ENCODE peak calls at places on chromosomes 1 and 21, in ten cellular contexts. X is SK-N-SH, E is tibial nerve, S is H1, M is fibroblast of lung, B is endothelial cell of umbilical vein, Y is heart left ventricle, J is mammary epithelial cell, I is MG63, Q is neuronal stem cell. Z is an unnamed sample.
A peak's percentile ranks its signal among the peaks of the same experiment; 100 is the strongest.

GRCh38 chr1:156599811-156600210 is 1.5 kb downstream of the GPATCH4 start:
- DNase-seq in X (no peak), E (no peak), S (no peak), M (peak; percentile 6), B (no peak), Y (no peak), J (peak; percentile 26), I (no peak), Q (no peak), Z (no peak)

GRCh38 chr1:220734571-220735326 is 13.4 kb upstream of the MTARC2 start:
- DNase-seq in X (no peak), E (no peak), S (no peak), M (peak; percentile 82), B (peak; percentile 77), Y (no peak), J (peak; percentile 51), I (peak; percentile 10), Q (no peak), Z (no peak)

GRCh38 chr1:41740630-41741239 is 178.0 kb downstream of the HIVEP3 start:
- DNase-seq in X (no peak), E (no peak), S (no peak), M (no peak), B (no peak), Y (no peak), J (no peak), I (no peak), Q (no peak), Z (no peak)

GRCh38 chr1:5477716-5478115 is 514.5 kb downstream of the NPHP4 start:
- DNase-seq in X (no peak), E (no peak), S (no peak), M (no peak), B (no peak), Y (no peak), J (no peak), I (no peak), Q (no peak), Z (peak; percentile 58)

GRCh38 chr1:114347431-114348209 is 163.4 kb downstream of the TRIM33 start:
- DNase-seq in X (no peak), E (no peak), S (peak; percentile 36), M (no peak), B (no peak), Y (no peak), J (no peak), I (no peak), Q (no peak), Z (no peak)

GRCh38 chr21:37562920-37563640 is 196.5 kb downstream of the DYRK1A start:
- DNase-seq in X (no peak), E (no peak), S (no peak), M (no peak), B (no peak), Y (no peak), J (no peak), I (no peak), Q (no peak), Z (no peak)

GRCh38 chr1:240611619-240612490 is at the start of gene GREM2:
- DNase-seq in X (peak; percentile 78), E (no peak), S (peak; percentile 67), M (peak; percentile 97), B (peak; percentile 5), Y (no peak), J (peak; percentile 2), I (peak; percentile 68), Q (peak; percentile 56), Z (peak; percentile 78)

GRCh38 chr1:59506952-59507351 is 210.1 kb downstream of the FGGY start:
- DNase-seq in X (no peak), E (no peak), S (no peak), M (peak; percentile 54), B (no peak), Y (no peak), J (no peak), I (peak; percentile 50), Q (no peak), Z (no peak)

GRCh38 chr1:183896466-183897026 is 91.6 kb downstream of the RGL1 start:
- DNase-seq in X (no peak), E (no peak), S (no peak), M (peak; percentile 75), B (no peak), Y (no peak), J (peak; percentile 46), I (no peak), Q (no peak), Z (no peak)

GRCh38 chr1:203038891-203039608 is 12.8 kb downstream of the PPFIA4 start:
- DNase-seq in X (peak; percentile 84), E (peak; percentile 59), S (peak; percentile 86), M (peak; percentile 48), B (peak; percentile 57), Y (peak; percentile 82), J (peak; percentile 61), I (peak; percentile 68), Q (peak; percentile 63), Z (peak; percentile 80)

GRCh38 chr1:21641537-21641936 is 27.6 kb downstream of the RAP1GAP start:
- DNase-seq in X (no peak), E (no peak), S (no peak), M (no peak), B (no peak), Y (no peak), J (no peak), I (no peak), Q (no peak), Z (no peak)

GRCh38 chr1:43711524-43712386 is 4.4 kb downstream of the ST3GAL3 start:
- DNase-seq in X (no peak), E (no peak), S (no peak), M (peak; percentile 85), B (peak; percentile 66), Y (no peak), J (peak; percentile 79), I (peak; percentile 29), Q (no peak), Z (no peak)

GRCh38 chr1:169762699-169763098 is 28.8 kb upstream of the SELE start:
- DNase-seq in X (no peak), E (no peak), S (no peak), M (no peak), B (no peak), Y (no peak), J (no peak), I (no peak), Q (no peak), Z (no peak)

GRCh38 chr1:18646776-18647410 is 16.2 kb downstream of the PAX7 start:
- DNase-seq in X (peak; percentile 71), E (no peak), S (peak; percentile 75), M (no peak), B (no peak), Y (no peak), J (no peak), I (no peak), Q (no peak), Z (no peak)
- H3K27me3 ChIP-seq in X (peaks cover 69% of the 10 kb centered on the region), E (no peaks in the 10 kb centered on the region), S (peaks cover 84% of the 10 kb centered on the region), M (peaks cover 41% of the 10 kb centered on the region), B (peaks cover 69% of the 10 kb centered on the region), Y (peaks cover 92% of the 10 kb centered on the region), J (peaks cover 62% of the 10 kb centered on the region), I (peaks cover 59% of the 10 kb centered on the region), Q (peaks cover 31% of the 10 kb centered on the region), Z (peaks cover 96% of the 10 kb centered on the region)

GRCh38 chr1:99850458-99850974 is 355 bp downstream of the AGL start:
- DNase-seq in X (no peak), E (no peak), S (no peak), M (peak; percentile 14), B (no peak), Y (no peak), J (peak; percentile 25), I (no peak), Q (no peak), Z (no peak)

GRCh38 chr1:99849744-99850457 is at the start of gene AGL:
- DNase-seq in X (peak; percentile 94), E (peak; percentile 48), S (peak; percentile 94), M (peak; percentile 78), B (peak; percentile 85), Y (peak; percentile 94), J (peak; percentile 84), I (peak; percentile 87), Q (peak; percentile 78), Z (peak; percentile 78)

GRCh38 chr1:99851850-99852454 is 1.8 kb downstream of the AGL start:
- DNase-seq in X (no peak), E (no peak), S (no peak), M (no peak), B (no peak), Y (no peak), J (no peak), I (no peak), Q (no peak), Z (no peak)

GRCh38 chr1:99852648-99853047 is 2.5 kb downstream of the AGL start:
- DNase-seq in X (no peak), E (no peak), S (no peak), M (no peak), B (no peak), Y (no peak), J (no peak), I (no peak), Q (no peak), Z (no peak)

GRCh38 chr1:99849413-99849743 is 783 bp upstream of the AGL start:
- DNase-seq in X (peak; percentile 25), E (no peak), S (no peak), M (no peak), B (no peak), Y (no peak), J (no peak), I (peak; percentile 1), Q (no peak), Z (peak; percentile 14)
- H3K4me3 ChIP-seq in X (peak overlapping the region; percentile 80), E (peak overlapping the region; percentile 83), S (peak overlapping the region; percentile 75), M (peak overlapping the region; percentile 84), B (peak overlapping the region; percentile 7), Y (peak overlapping the region; percentile 72), J (peak overlapping the region; percentile 88), I (peak overlapping the region; percentile 77), Q (no peak overlapping the region), Z (peak overlapping the region; percentile 83)

GRCh38 chr1:3029991-3030662 is 8.9 kb downstream of the ACTRT2 start:
- DNase-seq in X (no peak), E (no peak), S (no peak), M (no peak), B (no peak), Y (no peak), J (no peak), I (no peak), Q (no peak), Z (peak; percentile 17)

GRCh38 chr1:3027611-3028371 is 6.5 kb downstream of the ACTRT2 start:
- DNase-seq in X (no peak), E (no peak), S (no peak), M (no peak), B (no peak), Y (no peak), J (no peak), I (no peak), Q (no peak), Z (peak; percentile 39)

GRCh38 chr1:3026581-3027511 is 5.6 kb downstream of the ACTRT2 start:
- DNase-seq in X (no peak), E (no peak), S (no peak), M (no peak), B (no peak), Y (no peak), J (no peak), I (no peak), Q (no peak), Z (peak; percentile 5)

GRCh38 chr1:3029481-3029961 is 8.3 kb downstream of the ACTRT2 start:
- DNase-seq in X (no peak), E (no peak), S (no peak), M (no peak), B (no peak), Y (no peak), J (no peak), I (no peak), Q (no peak), Z (no peak)

GRCh38 chr1:3028531-3029282 is 7.4 kb downstream of the ACTRT2 start:
- DNase-seq in X (no peak), E (no peak), S (no peak), M (no peak), B (no peak), Y (no peak), J (no peak), I (no peak), Q (no peak), Z (no peak)
- H3K27me3 ChIP-seq in X (no peaks in the 10 kb centered on the region), E (no peaks in the 10 kb centered on the region), S (no peaks in the 10 kb centered on the region), M (no peaks in the 10 kb centered on the region), B (no peaks in the 10 kb centered on the region), Y (peaks cover 11% of the 10 kb centered on the region), J (no peaks in the 10 kb centered on the region), I (peaks cover 10% of the 10 kb centered on the region), Q (no peaks in the 10 kb centered on the region), Z (no peaks in the 10 kb centered on the region)

GRCh38 chr1:24321150-24321549 is 2.0 kb downstream of the GRHL3 start:
- DNase-seq in X (peak; percentile 62), E (no peak), S (no peak), M (no peak), B (no peak), Y (no peak), J (peak; percentile 43), I (no peak), Q (no peak), Z (no peak)
- H3K4me3 ChIP-seq in X (no peak overlapping the region), E (no peak overlapping the region), S (no peak overlapping the region), M (no peak overlapping the region), B (no peak overlapping the region), Y (no peak overlapping the region), J (no peak overlapping the region), I (no peak overlapping the region), Q (no peak overlapping the region), Z (no peak overlapping the region)